ENCODE peak calls at places on chromosomes 5 and 9, in six cellular contexts. One of them, this sample, is unnamed.

GRCh38 chr9:29203216-29203930 is 1630.1 kb upstream of the C9orf72 start:
- DNase-seq in fibroblast of mammary gland: no peak
- DNase-seq in nephron progenitor cell: no peak
- DNase-seq in lung microvascular endothelial cell: no peak
- DNase-seq in tibial artery: no peak
- DNase-seq in IMR-90: no peak
- DNase-seq in this sample: no peak

GRCh38 chr9:120402741-120403542 is 177.0 kb downstream of the CDK5RAP2 start:
- DNase-seq in fibroblast of mammary gland: peak; percentile 99
- DNase-seq in nephron progenitor cell: no peak
- DNase-seq in lung microvascular endothelial cell: no peak
- DNase-seq in tibial artery: no peak
- DNase-seq in IMR-90: peak; percentile 98
- DNase-seq in this sample: no peak

GRCh38 chr5:161535762-161536161 is 10.8 kb downstream of the GABRB2 start:
- DNase-seq in fibroblast of mammary gland: no peak
- DNase-seq in nephron progenitor cell: no peak
- DNase-seq in lung microvascular endothelial cell: no peak
- DNase-seq in tibial artery: no peak
- DNase-seq in IMR-90: no peak
- DNase-seq in this sample: no peak

GRCh38 chr5:37730896-37731455 is 108.9 kb downstream of the GDNF start:
- DNase-seq in fibroblast of mammary gland: no peak
- DNase-seq in nephron progenitor cell: no peak
- DNase-seq in lung microvascular endothelial cell: no peak
- DNase-seq in tibial artery: no peak
- DNase-seq in IMR-90: no peak
- DNase-seq in this sample: no peak

GRCh38 chr5:1521054-1521453 is 2.7 kb downstream of the LPCAT1 start:
- DNase-seq in fibroblast of mammary gland: no peak
- DNase-seq in nephron progenitor cell: no peak
- DNase-seq in lung microvascular endothelial cell: no peak
- DNase-seq in tibial artery: no peak
- DNase-seq in IMR-90: no peak
- DNase-seq in this sample: no peak

GRCh38 chr5:119063579-119064379 is 7.1 kb upstream of the DMXL1 start:
- DNase-seq in fibroblast of mammary gland: peak; percentile 57
- DNase-seq in nephron progenitor cell: no peak
- DNase-seq in lung microvascular endothelial cell: no peak
- DNase-seq in tibial artery: no peak
- DNase-seq in IMR-90: peak; percentile 41
- DNase-seq in this sample: no peak

GRCh38 chr5:122120957-122121356 is 8.4 kb upstream of the ZNF474 start:
- DNase-seq in fibroblast of mammary gland: peak; percentile 74
- DNase-seq in nephron progenitor cell: no peak
- DNase-seq in lung microvascular endothelial cell: no peak
- DNase-seq in tibial artery: no peak
- DNase-seq in IMR-90: peak; percentile 29
- DNase-seq in this sample: no peak

GRCh38 chr5:95895771-95896170 is 65.9 kb downstream of the ELL2 start:
- DNase-seq in fibroblast of mammary gland: no peak
- DNase-seq in nephron progenitor cell: no peak
- DNase-seq in lung microvascular endothelial cell: peak; percentile 42
- DNase-seq in tibial artery: no peak
- DNase-seq in IMR-90: no peak
- DNase-seq in this sample: peak; percentile 4

GRCh38 chr5:172187118-172188032 is 649 bp downstream of the STK10 start:
- DNase-seq in fibroblast of mammary gland: peak; percentile 83
- DNase-seq in nephron progenitor cell: peak; percentile 41
- DNase-seq in lung microvascular endothelial cell: peak; percentile 71
- DNase-seq in tibial artery: no peak
- DNase-seq in IMR-90: peak; percentile 80
- DNase-seq in this sample: no peak

GRCh38 chr5:143166661-143167420 is 236.6 kb downstream of the NR3C1 start:
- DNase-seq in fibroblast of mammary gland: no peak
- DNase-seq in nephron progenitor cell: no peak
- DNase-seq in lung microvascular endothelial cell: no peak
- DNase-seq in tibial artery: no peak
- DNase-seq in IMR-90: no peak
- DNase-seq in this sample: no peak

GRCh38 chr9:107948601-107949000 is 459.0 kb upstream of the KLF4 start:
- DNase-seq in fibroblast of mammary gland: peak; percentile 18
- DNase-seq in nephron progenitor cell: no peak
- DNase-seq in lung microvascular endothelial cell: no peak
- DNase-seq in tibial artery: no peak
- DNase-seq in IMR-90: no peak
- DNase-seq in this sample: no peak

GRCh38 chr9:88523056-88523455 is 11.9 kb upstream of the NXNL2 start:
- DNase-seq in fibroblast of mammary gland: peak; percentile 72
- DNase-seq in nephron progenitor cell: no peak
- DNase-seq in lung microvascular endothelial cell: no peak
- DNase-seq in tibial artery: no peak
- DNase-seq in IMR-90: peak; percentile 84
- DNase-seq in this sample: no peak

GRCh38 chr5:140221697-140222223 is 46.8 kb downstream of the CYSTM1 start:
- DNase-seq in fibroblast of mammary gland: peak; percentile 92
- DNase-seq in nephron progenitor cell: no peak
- DNase-seq in lung microvascular endothelial cell: peak; percentile 82
- DNase-seq in tibial artery: no peak
- DNase-seq in IMR-90: peak; percentile 93
- DNase-seq in this sample: no peak

GRCh38 chr5:132500244-132500930 is 9.8 kb upstream of the IRF1 start:
- DNase-seq in fibroblast of mammary gland: no peak
- DNase-seq in nephron progenitor cell: no peak
- DNase-seq in lung microvascular endothelial cell: no peak
- DNase-seq in tibial artery: peak; percentile 50
- DNase-seq in IMR-90: no peak
- DNase-seq in this sample: no peak

GRCh38 chr9:129038109-129038852 is 1.9 kb downstream of the MIGA2 start:
- DNase-seq in fibroblast of mammary gland: no peak
- DNase-seq in nephron progenitor cell: no peak
- DNase-seq in lung microvascular endothelial cell: no peak
- DNase-seq in tibial artery: no peak
- DNase-seq in IMR-90: no peak
- DNase-seq in this sample: no peak

GRCh38 chr5:41636605-41637004 is 126.2 kb upstream of the PLCXD3 start:
- DNase-seq in fibroblast of mammary gland: peak; percentile 36
- DNase-seq in nephron progenitor cell: peak; percentile 22
- DNase-seq in lung microvascular endothelial cell: peak; percentile 41
- DNase-seq in tibial artery: no peak
- DNase-seq in IMR-90: peak; percentile 28
- DNase-seq in this sample: no peak

GRCh38 chr9:89427621-89428221 is 70.2 kb downstream of the SEMA4D start:
- DNase-seq in fibroblast of mammary gland: peak; percentile 10
- DNase-seq in nephron progenitor cell: no peak
- DNase-seq in lung microvascular endothelial cell: no peak
- DNase-seq in tibial artery: no peak
- DNase-seq in IMR-90: peak; percentile 49
- DNase-seq in this sample: no peak

GRCh38 chr9:137751616-137752015 is 126.0 kb upstream of the CACNA1B start:
- DNase-seq in fibroblast of mammary gland: no peak
- DNase-seq in nephron progenitor cell: no peak
- DNase-seq in lung microvascular endothelial cell: no peak
- DNase-seq in tibial artery: no peak
- DNase-seq in IMR-90: no peak
- DNase-seq in this sample: no peak

GRCh38 chr5:150189728-150190502 is at the start of gene SLC6A7:
- DNase-seq in fibroblast of mammary gland: no peak
- DNase-seq in nephron progenitor cell: peak; percentile 44
- DNase-seq in lung microvascular endothelial cell: no peak
- DNase-seq in tibial artery: no peak
- DNase-seq in IMR-90: no peak
- DNase-seq in this sample: no peak

GRCh38 chr5:120419110-120419509 is 45.0 kb upstream of the PRR16 start:
- DNase-seq in fibroblast of mammary gland: no peak
- DNase-seq in nephron progenitor cell: no peak
- DNase-seq in lung microvascular endothelial cell: no peak
- DNase-seq in tibial artery: no peak
- DNase-seq in IMR-90: no peak
- DNase-seq in this sample: no peak

GRCh38 chr9:121599186-121599871 is 52.1 kb upstream of the DAB2IP start:
- DNase-seq in fibroblast of mammary gland: no peak
- DNase-seq in nephron progenitor cell: peak; percentile 87
- DNase-seq in lung microvascular endothelial cell: no peak
- DNase-seq in tibial artery: peak; percentile 92
- DNase-seq in IMR-90: peak; percentile 26
- DNase-seq in this sample: no peak

GRCh38 chr5:144433893-144434292 is 263.2 kb downstream of the KCTD16 start:
- DNase-seq in fibroblast of mammary gland: no peak
- DNase-seq in nephron progenitor cell: no peak
- DNase-seq in lung microvascular endothelial cell: no peak
- DNase-seq in tibial artery: no peak
- DNase-seq in IMR-90: no peak
- DNase-seq in this sample: no peak

GRCh38 chr5:81091199-81091598 is 131.0 kb downstream of the RASGRF2 start:
- DNase-seq in fibroblast of mammary gland: no peak
- DNase-seq in nephron progenitor cell: no peak
- DNase-seq in lung microvascular endothelial cell: no peak
- DNase-seq in tibial artery: no peak
- DNase-seq in IMR-90: no peak
- DNase-seq in this sample: no peak

GRCh38 chr5:148255456-148255855 is 13.1 kb upstream of the SPINK13 start:
- DNase-seq in fibroblast of mammary gland: no peak
- DNase-seq in nephron progenitor cell: no peak
- DNase-seq in lung microvascular endothelial cell: no peak
- DNase-seq in tibial artery: no peak
- DNase-seq in IMR-90: no peak
- DNase-seq in this sample: no peak